ENCODE peak calls at places on chromosome 17, in eight cellular contexts. A, R, N, P, D, Y, T and C are unnamed samples.

GRCh38 chr17:76417499-76418143 is 33.2 kb downstream of the SPHK1 start:
- DNase-seq in D (no peak), T (no peak), Y (no peak), N (no peak), R (peak; percentile 28), A (no peak), P (peak; percentile 13), C (no peak)

GRCh38 chr17:56424543-56425044 is 168.9 kb upstream of the NOG start:
- DNase-seq in N (no peak), T (no peak), P (no peak), R (no peak), Y (no peak), A (no peak), D (no peak), C (no peak)

GRCh38 chr17:30530346-30531025 is 53.3 kb downstream of the GOSR1 start:
- DNase-seq in R (no peak), D (no peak), T (no peak), Y (peak; percentile 52), N (no peak), A (peak; percentile 73), P (peak; percentile 67), C (no peak)

GRCh38 chr17:77836557-77837041 is 121.9 kb upstream of the TNRC6C start:
- DNase-seq in N (no peak), Y (peak; percentile 58), T (no peak), D (no peak), P (peak; percentile 84), R (peak; percentile 20), A (peak; percentile 49), C (peak; percentile 48)

GRCh38 chr17:40025991-40026815 is 11.0 kb downstream of the CSF3 start:
- DNase-seq in N (no peak), A (no peak), P (peak; percentile 60), R (no peak), T (no peak), D (no peak), Y (peak; percentile 35), C (peak; percentile 72)

GRCh38 chr17:76796081-76796480 is 58.2 kb downstream of the MFSD11 start:
- DNase-seq in P (peak; percentile 56), N (no peak), R (no peak), Y (no peak), T (no peak), A (no peak), D (no peak), C (no peak)

GRCh38 chr17:44417553-44417952 is 28.1 kb upstream of the ITGA2B start:
- DNase-seq in D (peak; percentile 43), R (no peak), Y (peak; percentile 81), P (peak; percentile 95), N (no peak), T (no peak), A (peak; percentile 78), C (peak; percentile 35)

GRCh38 chr17:1324201-1324750 is 44.8 kb downstream of the TRARG1 start:
- DNase-seq in Y (no peak), R (no peak), T (peak; percentile 76), N (no peak), A (no peak), P (no peak), D (no peak), C (no peak)

GRCh38 chr17:33017366-33017765 is 25.7 kb downstream of the SPACA3 start:
- DNase-seq in Y (no peak), A (no peak), D (no peak), P (no peak), N (no peak), T (no peak), R (no peak), C (no peak)

GRCh38 chr17:17387461-17388362 is 84.5 kb downstream of the NT5M start:
- DNase-seq in N (peak; percentile 42), D (no peak), Y (no peak), T (peak; percentile 85), A (no peak), P (no peak), R (peak; percentile 79), C (peak; percentile 89)

GRCh38 chr17:30519166-30519565 is 42.0 kb downstream of the GOSR1 start:
- DNase-seq in T (no peak), D (no peak), A (no peak), N (no peak), P (no peak), R (no peak), Y (no peak), C (no peak)

GRCh38 chr17:50559674-50560184 is 786 bp upstream of the CACNA1G start:
- DNase-seq in D (peak; percentile 62), A (peak; percentile 82), Y (peak; percentile 46), N (no peak), R (peak; percentile 63), T (no peak), P (peak; percentile 12), C (peak; percentile 41)

GRCh38 chr17:62600805-62601204 is 26.7 kb upstream of the MRC2 start:
- DNase-seq in T (no peak), D (no peak), Y (peak; percentile 46), P (no peak), A (no peak), R (no peak), N (no peak), C (no peak)

GRCh38 chr17:30599424-30600061 is 122.3 kb downstream of the GOSR1 start:
- DNase-seq in P (no peak), R (no peak), Y (no peak), A (no peak), N (no peak), D (no peak), T (no peak), C (no peak)

GRCh38 chr17:57597531-57598453 is 147.3 kb downstream of the CCDC182 start:
- DNase-seq in R (peak; percentile 63), N (peak; percentile 66), D (peak; percentile 44), P (peak; percentile 61), A (peak; percentile 90), T (no peak), Y (peak; percentile 84), C (peak; percentile 52)

GRCh38 chr17:6427284-6427781 is 7.6 kb downstream of the AIPL1 start:
- DNase-seq in D (peak; percentile 52), A (peak; percentile 21), R (no peak), P (peak; percentile 51), N (no peak), Y (no peak), T (no peak), C (no peak)

GRCh38 chr17:14125518-14126125 is 56.3 kb downstream of the COX10 start:
- DNase-seq in P (peak; percentile 12), Y (no peak), A (no peak), R (no peak), N (no peak), D (no peak), T (no peak), C (no peak)

GRCh38 chr17:65220732-65221131 is 83.6 kb downstream of the RGS9 start:
- DNase-seq in A (peak; percentile 41), Y (no peak), T (no peak), P (peak; percentile 30), N (no peak), D (no peak), R (no peak), C (no peak)

GRCh38 chr17:65218261-65218660 is 81.1 kb downstream of the RGS9 start:
- DNase-seq in T (no peak), R (no peak), Y (no peak), N (no peak), D (no peak), A (no peak), P (no peak), C (no peak)

GRCh38 chr17:65219707-65220106 is 82.5 kb downstream of the RGS9 start:
- DNase-seq in Y (no peak), R (no peak), D (no peak), A (no peak), T (no peak), P (no peak), N (no peak), C (no peak)

GRCh38 chr17:65222216-65222738 is 85.1 kb downstream of the RGS9 start:
- DNase-seq in Y (no peak), D (no peak), A (peak; percentile 49), R (no peak), N (no peak), P (no peak), T (no peak), C (no peak)

DNA sequence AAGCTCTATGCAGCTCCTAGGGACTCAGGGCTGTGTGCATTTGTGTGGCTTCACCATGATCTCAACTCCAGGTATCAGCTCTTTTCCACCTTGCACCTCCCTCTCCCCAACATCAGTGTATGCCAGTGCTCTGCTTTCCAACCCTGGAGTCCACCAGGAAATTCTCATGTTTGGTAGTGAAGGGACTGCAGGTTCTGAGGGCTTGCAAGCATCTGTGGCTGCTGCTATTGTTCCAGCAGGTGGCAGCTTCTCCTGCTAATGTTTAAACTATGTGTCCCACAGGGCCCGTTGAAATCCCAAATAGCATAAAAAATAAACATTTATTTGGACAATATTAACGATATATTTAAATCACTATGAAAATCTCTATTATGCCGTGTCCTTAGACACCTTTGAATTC is 82.0 kb downstream of the RGS9 start:
- DNase-seq in T (no peak), R (no peak), N (no peak), A (peak; percentile 22), Y (no peak), D (no peak), P (no peak), C (no peak)
- TF ChIP-seq CTCF in T (no peak), R (no peak), N (no peak), A (peak; percentile 18), Y (peak; percentile 35), D (no peak), P (peak; percentile 15), C (no peak)

DNA sequence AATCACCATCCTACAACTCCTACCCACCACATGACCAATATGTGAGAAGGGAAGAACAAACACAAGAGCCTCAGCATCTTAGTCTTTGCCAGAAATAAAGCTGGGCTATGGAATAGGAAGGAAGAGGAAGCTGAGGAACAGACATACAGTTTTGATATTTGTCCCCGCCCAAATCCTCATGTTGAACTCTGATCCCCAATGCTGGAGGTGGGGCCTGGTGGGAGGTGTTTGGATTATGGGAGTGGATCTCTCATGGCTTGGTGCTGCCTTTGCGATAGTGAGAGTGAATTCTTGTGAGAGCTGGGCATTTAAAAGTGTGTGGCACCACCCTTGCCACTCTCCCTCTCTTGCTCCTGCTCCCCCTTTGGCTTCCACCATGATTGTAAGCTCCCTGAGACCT is 52.4 kb upstream of the NLK start:
- DNase-seq in R (no peak), P (no peak), T (no peak), N (no peak), A (no peak), D (no peak), Y (no peak), C (no peak)
- TF ChIP-seq CTCF in R (no peak), P (no peak), T (no peak), N (no peak), A (no peak), D (no peak), Y (no peak), C (no peak)

DNA sequence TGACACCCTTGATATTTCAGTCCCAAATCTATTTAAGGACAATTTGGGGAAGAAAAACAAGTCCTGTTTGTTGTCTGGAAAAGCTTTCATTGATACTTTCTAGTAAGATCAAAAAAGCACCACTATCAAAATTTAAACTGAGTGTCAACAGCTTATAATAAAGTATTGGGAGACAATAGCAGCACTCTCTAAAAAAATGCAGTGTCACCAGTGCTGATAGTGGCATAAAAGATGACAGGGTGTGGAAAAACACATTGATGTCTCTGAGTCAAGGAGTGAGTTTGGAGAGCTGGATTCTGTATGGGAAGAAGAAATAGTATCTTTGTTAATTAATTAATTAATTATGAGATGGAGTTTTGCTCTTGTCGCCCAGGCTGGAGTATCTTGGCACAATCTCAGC is 8.3 kb upstream of the TOM1L1 start:
- DNase-seq in P (no peak), D (no peak), A (no peak), Y (no peak), R (no peak), T (no peak), N (no peak), C (no peak)
- TF ChIP-seq CTCF in P (no peak), D (no peak), A (no peak), Y (no peak), R (no peak), T (no peak), N (no peak), C (no peak)

GRCh38 chr17:73586921-73587680 is 57.1 kb downstream of the SDK2 start:
- DNase-seq in Y (no peak), A (no peak), D (no peak), R (no peak), T (no peak), N (no peak), P (no peak), C (peak; percentile 19)
- TF ChIP-seq CTCF in Y (no peak), A (no peak), D (no peak), R (no peak), T (no peak), N (no peak), P (no peak), C (no peak)